ENCODE peak calls at places on chromosome 22, in eight cellular contexts. I is germinal center; E is A673; V is HT-29; C is ecto neural progenitor cell; Z is RWPE1; S is stimulated activated CD4-positive, alpha-beta T cell treated with anti-CD3 and anti-CD28 coated beads, Interleukin-1b, Interleukin-23, amount 100 ng/mL, for 24 hours; D is LHCN-M2. G is an unnamed sample.

GRCh38 chr22:22406445-22406844 is 102.1 kb downstream of the ZNF280B start:
- DNase-seq in I (no peak), E (no peak), V (no peak), C (no peak), Z (no peak), S (no peak), D (no peak), G (no peak)

GRCh38 chr22:24433868-24434471 is 6.6 kb downstream of the ADORA2A start:
- DNase-seq in I (peak), E (peak), V (no peak), C (no peak), Z (no peak), S (no peak), D (peak), G (no peak)

GRCh38 chr22:46150615-46151423 is 493 bp downstream of the PPARA start:
- DNase-seq in I (peak), E (no peak), V (no peak), C (peak), Z (no peak), S (peak), D (no peak), G (peak)

GRCh38 chr22:26398741-26399153 is 30.3 kb upstream of the ASPHD2 start:
- DNase-seq in I (peak), E (peak), V (peak), C (peak), Z (peak), S (peak), D (peak), G (peak)

GRCh38 chr22:40326905-40327735 is 19.2 kb upstream of the ADSL start:
- DNase-seq in I (no peak), E (no peak), V (no peak), C (no peak), Z (no peak), S (no peak), D (no peak), G (no peak)

GRCh38 chr22:17601031-17601430 is 27.5 kb downstream of the ATP6V1E1 start:
- DNase-seq in I (no peak), E (no peak), V (peak), C (no peak), Z (no peak), S (no peak), D (no peak), G (no peak)

GRCh38 chr22:23286296-23286695 is 106.0 kb downstream of the BCR start:
- DNase-seq in I (no peak), E (no peak), V (no peak), C (no peak), Z (no peak), S (no peak), D (no peak), G (no peak)

GRCh38 chr22:43826142-43827093 is 14.3 kb upstream of the EFCAB6 start:
- DNase-seq in I (no peak), E (peak), V (no peak), C (no peak), Z (peak), S (no peak), D (peak), G (peak)

GRCh38 chr22:49270595-49271368 is 556.9 kb downstream of the BRD1 start:
- DNase-seq in I (no peak), E (no peak), V (no peak), C (no peak), Z (no peak), S (no peak), D (no peak), G (no peak)

GRCh38 chr22:35697142-35697541 is 20.5 kb upstream of the APOL5 start:
- DNase-seq in I (no peak), E (no peak), V (no peak), C (no peak), Z (no peak), S (no peak), D (no peak), G (no peak)

GRCh38 chr22:37228106-37229011 is 15.7 kb downstream of the RAC2 start:
- DNase-seq in I (no peak), E (no peak), V (no peak), C (no peak), Z (no peak), S (no peak), D (no peak), G (no peak)

GRCh38 chr22:19107730-19108074 is 14.5 kb downstream of the DGCR2 start:
- DNase-seq in I (no peak), E (no peak), V (no peak), C (no peak), Z (no peak), S (no peak), D (no peak), G (no peak)

GRCh38 chr22:39299829-39300178 is 19.6 kb downstream of the RPL3 start:
- DNase-seq in I (no peak), E (no peak), V (peak), C (no peak), Z (no peak), S (no peak), D (no peak), G (peak)

GRCh38 chr22:31185056-31185455 is 25.1 kb downstream of the RNF185 start:
- DNase-seq in I (no peak), E (no peak), V (no peak), C (no peak), Z (no peak), S (no peak), D (no peak), G (no peak)

GRCh38 chr22:19811811-19812771 is 42.6 kb downstream of the GNB1L start:
- DNase-seq in I (no peak), E (no peak), V (no peak), C (peak), Z (no peak), S (no peak), D (no peak), G (no peak)

GRCh38 chr22:16658068-16658467 is 65.5 kb upstream of the CCT8L2 start:
- DNase-seq in I (no peak), E (no peak), V (no peak), C (no peak), Z (no peak), S (no peak), D (no peak), G (no peak)

GRCh38 chr22:38758276-38758945 is 2.6 kb upstream of the SUN2 start:
- DNase-seq in I (no peak), E (no peak), V (no peak), C (no peak), Z (no peak), S (no peak), D (no peak), G (peak)

GRCh38 chr22:46878549-46878948 is 116.1 kb downstream of the TBC1D22A start:
- DNase-seq in I (no peak), E (no peak), V (no peak), C (no peak), Z (no peak), S (no peak), D (no peak), G (no peak)

GRCh38 chr22:22983123-22983522 is 87.2 kb upstream of the GNAZ start:
- DNase-seq in I (no peak), E (no peak), V (no peak), C (no peak), Z (no peak), S (no peak), D (no peak), G (no peak)

GRCh38 chr22:17098379-17098819 is 13.6 kb downstream of the IL17RA start:
- DNase-seq in I (no peak), E (no peak), V (no peak), C (no peak), Z (no peak), S (no peak), D (no peak), G (no peak)

G was measured in DMS53.